ENCODE peak calls at places on chromosome 10, in eight cellular contexts. One of them, this sample, is unnamed.

GRCh38 chr10:22554481-22555182 is 159.7 kb downstream of the PIP4K2A start:
- DNase-seq in HCT116: no peak
- DNase-seq in left lung: no peak
- DNase-seq in colonic mucosa: peak; percentile 41
- DNase-seq in right lobe of liver: peak; percentile 80
- DNase-seq in cardiac muscle cell: peak; percentile 24
- DNase-seq in kidney epithelial cell: peak; percentile 4
- DNase-seq in heart left ventricle: peak; percentile 81
- DNase-seq in this sample: peak; percentile 10

GRCh38 chr10:15316144-15316543 is 54.9 kb downstream of the FAM171A1 start:
- DNase-seq in right lobe of liver: no peak
- DNase-seq in HCT116: no peak
- DNase-seq in left lung: no peak
- DNase-seq in colonic mucosa: no peak
- DNase-seq in cardiac muscle cell: no peak
- DNase-seq in kidney epithelial cell: no peak
- DNase-seq in heart left ventricle: no peak
- DNase-seq in this sample: no peak

GRCh38 chr10:33402748-33403147 is 68.3 kb upstream of the NRP1 start:
- DNase-seq in cardiac muscle cell: no peak
- DNase-seq in right lobe of liver: no peak
- DNase-seq in HCT116: no peak
- DNase-seq in colonic mucosa: no peak
- DNase-seq in heart left ventricle: no peak
- DNase-seq in left lung: no peak
- DNase-seq in kidney epithelial cell: no peak
- DNase-seq in this sample: no peak

GRCh38 chr10:29783211-29783947 is 148.6 kb upstream of the SVIL start:
- DNase-seq in cardiac muscle cell: no peak
- DNase-seq in colonic mucosa: no peak
- DNase-seq in HCT116: no peak
- DNase-seq in kidney epithelial cell: no peak
- DNase-seq in right lobe of liver: no peak
- DNase-seq in heart left ventricle: no peak
- DNase-seq in left lung: no peak
- DNase-seq in this sample: no peak

GRCh38 chr10:19421664-19422063 is 373.1 kb downstream of the MALRD1 start:
- DNase-seq in colonic mucosa: no peak
- DNase-seq in right lobe of liver: no peak
- DNase-seq in HCT116: no peak
- DNase-seq in cardiac muscle cell: no peak
- DNase-seq in kidney epithelial cell: no peak
- DNase-seq in heart left ventricle: no peak
- DNase-seq in left lung: no peak
- DNase-seq in this sample: no peak

GRCh38 chr10:27673065-27673464 is 72.6 kb downstream of the MKX start:
- DNase-seq in HCT116: no peak
- DNase-seq in heart left ventricle: no peak
- DNase-seq in left lung: no peak
- DNase-seq in cardiac muscle cell: no peak
- DNase-seq in colonic mucosa: no peak
- DNase-seq in kidney epithelial cell: no peak
- DNase-seq in right lobe of liver: no peak
- DNase-seq in this sample: no peak

GRCh38 chr10:2620827-2621521 is 446.4 kb upstream of the PFKP start:
- DNase-seq in heart left ventricle: no peak
- DNase-seq in colonic mucosa: no peak
- DNase-seq in cardiac muscle cell: no peak
- DNase-seq in left lung: no peak
- DNase-seq in HCT116: no peak
- DNase-seq in right lobe of liver: no peak
- DNase-seq in kidney epithelial cell: no peak
- DNase-seq in this sample: no peak

GRCh38 chr10:101036726-101037125 is 5.7 kb downstream of the SFXN3 start:
- DNase-seq in heart left ventricle: peak; percentile 48
- DNase-seq in kidney epithelial cell: no peak
- DNase-seq in left lung: no peak
- DNase-seq in cardiac muscle cell: no peak
- DNase-seq in HCT116: no peak
- DNase-seq in right lobe of liver: no peak
- DNase-seq in colonic mucosa: no peak
- DNase-seq in this sample: no peak

GRCh38 chr10:73366381-73367298 is 8.0 kb upstream of the CFAP70 start:
- DNase-seq in left lung: no peak
- DNase-seq in kidney epithelial cell: no peak
- DNase-seq in HCT116: no peak
- DNase-seq in right lobe of liver: no peak
- DNase-seq in heart left ventricle: no peak
- DNase-seq in cardiac muscle cell: no peak
- DNase-seq in colonic mucosa: no peak
- DNase-seq in this sample: no peak

GRCh38 chr10:124388823-124389612 is 29.7 kb downstream of the OAT start:
- DNase-seq in heart left ventricle: peak; percentile 95
- DNase-seq in kidney epithelial cell: no peak
- DNase-seq in right lobe of liver: peak; percentile 93
- DNase-seq in colonic mucosa: peak; percentile 91
- DNase-seq in cardiac muscle cell: peak; percentile 96
- DNase-seq in left lung: peak; percentile 99
- DNase-seq in HCT116: peak; percentile 72
- DNase-seq in this sample: peak; percentile 88

GRCh38 chr10:64873959-64874358 is 1352.8 kb downstream of the REEP3 start:
- DNase-seq in heart left ventricle: no peak
- DNase-seq in colonic mucosa: no peak
- DNase-seq in cardiac muscle cell: no peak
- DNase-seq in left lung: no peak
- DNase-seq in HCT116: no peak
- DNase-seq in kidney epithelial cell: no peak
- DNase-seq in right lobe of liver: no peak
- DNase-seq in this sample: no peak

DNA sequence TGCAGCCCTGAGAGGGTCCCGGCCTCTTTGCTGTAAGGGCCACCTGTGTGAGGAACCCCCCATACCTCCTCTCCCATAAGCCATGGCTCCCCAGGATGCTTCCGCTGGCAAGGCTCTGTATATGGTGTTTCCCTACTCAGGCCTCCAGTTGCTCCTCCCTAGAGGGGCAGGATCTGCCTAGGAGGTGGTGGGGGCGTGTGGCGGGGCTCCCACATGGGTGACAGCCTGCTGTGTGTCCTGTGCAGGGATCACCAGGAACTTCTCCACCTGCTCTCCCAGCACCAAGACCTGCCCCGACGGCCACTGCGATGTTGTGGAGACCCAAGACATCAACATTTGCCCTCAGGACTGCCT is 25.7 kb upstream of the CSGALNACT2 start:
- DNase-seq in left lung: peak; percentile 64
- DNase-seq in cardiac muscle cell: no peak
- DNase-seq in right lobe of liver: no peak
- DNase-seq in colonic mucosa: no peak
- DNase-seq in kidney epithelial cell: no peak
- DNase-seq in heart left ventricle: no peak
- DNase-seq in HCT116: no peak
- DNase-seq in this sample: no peak
- H3K36me3 ChIP-seq in left lung: no peaks in the 10 kb centered on the region
- H3K36me3 ChIP-seq in cardiac muscle cell: no peaks in the 10 kb centered on the region
- H3K36me3 ChIP-seq in right lobe of liver: no peaks in the 10 kb centered on the region
- H3K36me3 ChIP-seq in colonic mucosa: no peaks in the 10 kb centered on the region
- H3K36me3 ChIP-seq in kidney epithelial cell: no peaks in the 10 kb centered on the region
- H3K36me3 ChIP-seq in heart left ventricle: no peaks in the 10 kb centered on the region
- H3K36me3 ChIP-seq in HCT116: no peaks in the 10 kb centered on the region
- H3K36me3 ChIP-seq in this sample: no peaks in the 10 kb centered on the region

DNA sequence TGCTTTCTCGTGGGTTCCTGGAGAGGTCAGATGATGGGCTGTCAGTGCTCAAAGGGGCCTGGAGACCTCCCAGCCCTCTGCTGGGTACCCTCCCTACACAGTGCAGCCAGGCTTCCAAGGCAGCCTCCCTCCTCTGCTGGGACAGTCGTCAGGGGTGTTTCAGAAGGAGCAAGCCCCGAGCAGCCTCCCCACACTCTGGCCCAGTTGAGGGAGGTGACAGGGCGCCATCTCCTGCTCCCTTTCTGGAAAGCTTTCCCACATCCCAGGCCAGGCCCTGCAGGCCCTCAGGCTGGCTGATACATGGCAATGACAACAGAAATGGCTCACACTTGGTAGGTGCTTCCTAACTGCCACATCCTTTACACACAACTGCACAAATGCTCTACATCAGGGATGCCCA is 32.1 kb downstream of the KCNMA1 start:
- DNase-seq in kidney epithelial cell: no peak
- DNase-seq in colonic mucosa: peak; percentile 39
- DNase-seq in HCT116: no peak
- DNase-seq in left lung: no peak
- DNase-seq in right lobe of liver: no peak
- DNase-seq in heart left ventricle: no peak
- DNase-seq in cardiac muscle cell: peak; percentile 35
- DNase-seq in this sample: no peak
- TF ChIP-seq CTCF in kidney epithelial cell: peak; percentile 19
- TF ChIP-seq CTCF in colonic mucosa: no peak
- TF ChIP-seq CTCF in HCT116: peak; percentile 65
- TF ChIP-seq CTCF in left lung: no peak
- TF ChIP-seq CTCF in right lobe of liver: peak; percentile 16
- TF ChIP-seq CTCF in heart left ventricle: no peak
- TF ChIP-seq CTCF in cardiac muscle cell: no peak
- TF ChIP-seq CTCF in this sample: no peak

DNA sequence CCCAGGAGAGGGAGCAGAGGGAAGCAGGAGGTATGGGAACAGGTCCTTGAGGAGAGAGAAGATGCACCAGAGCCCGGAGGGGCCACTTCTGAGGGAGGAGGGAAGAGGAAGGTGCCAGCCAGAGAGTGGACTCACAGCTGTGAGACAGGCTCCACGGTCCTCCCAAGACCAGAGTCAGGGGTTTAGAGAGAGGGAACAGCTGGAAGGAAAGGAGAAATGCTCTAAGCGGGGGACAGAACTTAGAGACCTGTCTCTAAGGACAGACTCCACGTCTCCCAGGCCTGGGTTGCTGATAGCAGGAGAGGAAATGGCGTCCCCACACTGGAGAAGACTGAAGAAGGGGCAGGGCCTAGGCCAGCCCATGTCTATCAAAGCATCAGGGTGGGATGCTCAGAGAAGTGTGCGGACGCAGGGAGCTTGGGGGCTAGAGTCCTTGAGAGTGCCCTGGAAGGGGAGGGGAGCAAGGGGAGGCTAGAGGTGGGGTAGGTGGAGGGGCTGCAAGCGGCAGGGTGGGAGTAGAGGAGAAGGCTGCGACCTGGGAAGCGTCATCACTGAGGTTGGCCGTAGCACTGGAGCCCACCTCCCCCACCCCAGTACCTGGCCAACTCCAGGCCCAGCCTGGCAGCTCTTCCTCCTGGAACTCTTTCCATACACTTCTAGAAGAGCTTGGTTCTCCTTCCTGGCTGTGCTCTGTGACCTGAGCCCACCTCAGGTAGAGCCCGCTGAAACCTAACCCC is 25.6 kb upstream of the GRID1 start:
- DNase-seq in heart left ventricle: no peak
- DNase-seq in right lobe of liver: peak; percentile 24
- DNase-seq in cardiac muscle cell: no peak
- DNase-seq in kidney epithelial cell: no peak
- DNase-seq in colonic mucosa: no peak
- DNase-seq in left lung: no peak
- DNase-seq in HCT116: no peak
- DNase-seq in this sample: no peak
- H3K36me3 ChIP-seq in heart left ventricle: no peaks in the 10 kb centered on the region
- H3K36me3 ChIP-seq in right lobe of liver: no peaks in the 10 kb centered on the region
- H3K36me3 ChIP-seq in cardiac muscle cell: no peaks in the 10 kb centered on the region
- H3K36me3 ChIP-seq in kidney epithelial cell: no peaks in the 10 kb centered on the region
- H3K36me3 ChIP-seq in colonic mucosa: no peaks in the 10 kb centered on the region
- H3K36me3 ChIP-seq in left lung: no peaks in the 10 kb centered on the region
- H3K36me3 ChIP-seq in HCT116: no peaks in the 10 kb centered on the region
- H3K36me3 ChIP-seq in this sample: no peaks in the 10 kb centered on the region

GRCh38 chr10:75593690-75594556 is 162.5 kb downstream of the LRMDA start:
- DNase-seq in colonic mucosa: no peak
- DNase-seq in HCT116: no peak
- DNase-seq in cardiac muscle cell: no peak
- DNase-seq in heart left ventricle: no peak
- DNase-seq in kidney epithelial cell: no peak
- DNase-seq in left lung: no peak
- DNase-seq in right lobe of liver: no peak
- DNase-seq in this sample: no peak
- TF ChIP-seq CTCF in colonic mucosa: no peak
- TF ChIP-seq CTCF in HCT116: peak; percentile 6
- TF ChIP-seq CTCF in cardiac muscle cell: no peak
- TF ChIP-seq CTCF in heart left ventricle: peak; percentile 23
- TF ChIP-seq CTCF in kidney epithelial cell: peak; percentile 57
- TF ChIP-seq CTCF in left lung: no peak
- TF ChIP-seq CTCF in right lobe of liver: peak; percentile 27
- TF ChIP-seq CTCF in this sample: no peak

This sample was measured in thyroid gland.